ENCODE peak calls at places on chromosomes 2 and 18, in six cellular contexts. One of them, this sample, is unnamed. For H3K27me3, the result is how much of the 10 kb centered on the place peaks cover.

GRCh38 chr18:55343396-55344073 is 244.5 kb downstream of the TCF4 start:
- DNase-seq in HL-60: no peak
- DNase-seq in tibial artery: no peak
- DNase-seq in gastrocnemius medialis: no peak
- DNase-seq in BJ: no peak
- DNase-seq in suprapubic skin: no peak
- DNase-seq in this sample: no peak

GRCh38 chr2:169891593-169892298 is 64.5 kb downstream of the UBR3 start:
- DNase-seq in HL-60: no peak
- DNase-seq in tibial artery: no peak
- DNase-seq in BJ: no peak
- DNase-seq in gastrocnemius medialis: no peak
- DNase-seq in suprapubic skin: no peak
- DNase-seq in this sample: no peak

GRCh38 chr18:48908916-48909315 is 41.8 kb downstream of the SMAD7 start:
- DNase-seq in suprapubic skin: peak
- DNase-seq in gastrocnemius medialis: no peak
- DNase-seq in BJ: no peak
- DNase-seq in HL-60: no peak
- DNase-seq in tibial artery: no peak
- DNase-seq in this sample: no peak

GRCh38 chr2:239962890-239963591 is 62.1 kb downstream of the NDUFA10 start:
- DNase-seq in BJ: no peak
- DNase-seq in HL-60: no peak
- DNase-seq in tibial artery: no peak
- DNase-seq in suprapubic skin: no peak
- DNase-seq in gastrocnemius medialis: no peak
- DNase-seq in this sample: no peak

GRCh38 chr18:62109676-62110075 is 77.2 kb downstream of the PIGN start:
- DNase-seq in tibial artery: no peak
- DNase-seq in BJ: no peak
- DNase-seq in suprapubic skin: no peak
- DNase-seq in HL-60: no peak
- DNase-seq in gastrocnemius medialis: no peak
- DNase-seq in this sample: no peak

GRCh38 chr2:138910427-138910826 is 130.2 kb upstream of the NXPH2 start:
- DNase-seq in HL-60: no peak
- DNase-seq in suprapubic skin: no peak
- DNase-seq in BJ: no peak
- DNase-seq in tibial artery: no peak
- DNase-seq in gastrocnemius medialis: no peak
- DNase-seq in this sample: no peak

GRCh38 chr2:36569267-36569860 is 28.6 kb downstream of the FEZ2 start:
- DNase-seq in gastrocnemius medialis: no peak
- DNase-seq in BJ: no peak
- DNase-seq in suprapubic skin: no peak
- DNase-seq in HL-60: no peak
- DNase-seq in tibial artery: no peak
- DNase-seq in this sample: no peak

GRCh38 chr2:229454934-229455631 is 184.0 kb upstream of the PID1 start:
- DNase-seq in gastrocnemius medialis: no peak
- DNase-seq in tibial artery: no peak
- DNase-seq in BJ: peak
- DNase-seq in HL-60: no peak
- DNase-seq in suprapubic skin: no peak
- DNase-seq in this sample: no peak

GRCh38 chr2:84629550-84629949 is 113.3 kb downstream of the DNAH6 start:
- DNase-seq in gastrocnemius medialis: no peak
- DNase-seq in BJ: no peak
- DNase-seq in HL-60: no peak
- DNase-seq in suprapubic skin: no peak
- DNase-seq in tibial artery: no peak
- DNase-seq in this sample: no peak

GRCh38 chr2:127770973-127771735 is 39.8 kb downstream of the WDR33 start:
- DNase-seq in tibial artery: no peak
- DNase-seq in HL-60: no peak
- DNase-seq in gastrocnemius medialis: no peak
- DNase-seq in BJ: peak
- DNase-seq in suprapubic skin: no peak
- DNase-seq in this sample: no peak

GRCh38 chr2:216315817-216316603 is 56.3 kb downstream of the MARCHF4 start:
- DNase-seq in tibial artery: no peak
- DNase-seq in HL-60: no peak
- DNase-seq in gastrocnemius medialis: no peak
- DNase-seq in suprapubic skin: no peak
- DNase-seq in BJ: peak
- DNase-seq in this sample: no peak

GRCh38 chr18:73688851-73689659 is 458.6 kb downstream of the FBXO15 start:
- DNase-seq in suprapubic skin: no peak
- DNase-seq in gastrocnemius medialis: no peak
- DNase-seq in tibial artery: no peak
- DNase-seq in HL-60: no peak
- DNase-seq in BJ: peak
- DNase-seq in this sample: no peak

GRCh38 chr2:63814114-63814513 is 27.6 kb upstream of the UGP2 start:
- DNase-seq in HL-60: no peak
- DNase-seq in gastrocnemius medialis: no peak
- DNase-seq in suprapubic skin: no peak
- DNase-seq in BJ: no peak
- DNase-seq in tibial artery: no peak
- DNase-seq in this sample: no peak

GRCh38 chr2:128608911-128609880 is 290.5 kb upstream of the HS6ST1 start:
- DNase-seq in gastrocnemius medialis: no peak
- DNase-seq in tibial artery: peak
- DNase-seq in BJ: no peak
- DNase-seq in HL-60: no peak
- DNase-seq in suprapubic skin: peak
- DNase-seq in this sample: no peak

GRCh38 chr18:32893915-32894314 is 121.1 kb upstream of the KLHL14 start:
- DNase-seq in gastrocnemius medialis: no peak
- DNase-seq in suprapubic skin: no peak
- DNase-seq in HL-60: peak
- DNase-seq in tibial artery: no peak
- DNase-seq in BJ: no peak
- DNase-seq in this sample: no peak

GRCh38 chr18:47701133-47701532 is 229.3 kb downstream of the SMAD2 start:
- DNase-seq in gastrocnemius medialis: no peak
- DNase-seq in HL-60: no peak
- DNase-seq in BJ: no peak
- DNase-seq in suprapubic skin: no peak
- DNase-seq in tibial artery: no peak
- DNase-seq in this sample: no peak

GRCh38 chr2:238304116-238304515 is 15.7 kb upstream of the PER2 start:
- DNase-seq in tibial artery: no peak
- DNase-seq in suprapubic skin: peak
- DNase-seq in gastrocnemius medialis: no peak
- DNase-seq in BJ: no peak
- DNase-seq in HL-60: no peak
- DNase-seq in this sample: no peak

GRCh38 chr2:238305965-238306679 is 14.2 kb upstream of the TRAF3IP1 start:
- DNase-seq in tibial artery: no peak
- DNase-seq in gastrocnemius medialis: no peak
- DNase-seq in BJ: no peak
- DNase-seq in HL-60: no peak
- DNase-seq in suprapubic skin: peak
- DNase-seq in this sample: no peak

GRCh38 chr2:238306680-238306998 is 13.7 kb upstream of the TRAF3IP1 start:
- DNase-seq in HL-60: no peak
- DNase-seq in tibial artery: no peak
- DNase-seq in suprapubic skin: peak
- DNase-seq in gastrocnemius medialis: no peak
- DNase-seq in BJ: no peak
- DNase-seq in this sample: no peak

GRCh38 chr2:238302751-238303150 is 14.3 kb upstream of the PER2 start:
- DNase-seq in suprapubic skin: peak
- DNase-seq in tibial artery: peak
- DNase-seq in gastrocnemius medialis: no peak
- DNase-seq in HL-60: no peak
- DNase-seq in BJ: no peak
- DNase-seq in this sample: no peak

DNA sequence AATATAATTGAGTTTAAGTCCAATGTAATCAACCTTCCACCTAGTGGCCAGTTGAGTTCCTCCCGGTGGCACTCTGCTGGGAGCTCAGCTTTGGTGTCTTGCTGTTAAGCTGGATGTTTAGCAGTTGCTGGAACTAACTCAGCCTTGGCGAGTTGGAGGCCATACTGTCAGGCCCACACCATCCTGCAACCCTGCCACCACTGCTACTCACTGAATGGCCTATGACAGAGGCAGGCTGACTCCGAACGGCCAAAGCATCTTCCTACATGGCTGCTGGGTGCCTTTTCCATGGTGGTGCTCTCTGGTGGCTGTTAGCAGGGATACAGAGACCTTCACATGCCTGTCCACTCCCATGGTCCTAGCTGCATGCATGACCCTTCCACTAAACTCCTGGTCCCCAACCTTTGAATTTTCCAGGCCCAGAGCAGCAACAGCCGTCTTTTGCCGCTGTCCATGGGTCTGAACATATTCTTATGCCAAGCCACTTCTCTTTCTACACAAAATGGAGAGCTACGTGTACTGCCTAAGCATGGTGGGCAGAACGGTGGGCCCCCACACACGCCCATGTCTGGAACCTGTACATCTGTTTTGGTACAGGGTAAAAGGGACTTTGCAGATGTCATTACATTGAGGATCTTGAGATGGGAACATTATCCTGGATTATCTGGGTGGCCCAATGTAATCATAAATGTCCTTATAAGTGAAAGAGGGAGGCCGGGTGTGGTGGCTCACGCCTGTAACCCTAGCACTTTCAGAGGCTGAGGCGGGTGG is 15.0 kb upstream of the TRAF3IP1 start:
- DNase-seq in HL-60: no peak
- DNase-seq in BJ: no peak
- DNase-seq in tibial artery: no peak
- DNase-seq in suprapubic skin: peak
- DNase-seq in gastrocnemius medialis: no peak
- DNase-seq in this sample: no peak
- TF ChIP-seq CTCF in HL-60: peak
- TF ChIP-seq CTCF in BJ: peak
- TF ChIP-seq CTCF in tibial artery: no peak
- TF ChIP-seq CTCF in suprapubic skin: no peak
- TF ChIP-seq CTCF in gastrocnemius medialis: no peak
- TF ChIP-seq CTCF in this sample: no peak

GRCh38 chr2:44931177-44931795 is 10.2 kb upstream of the SIX3 start:
- DNase-seq in BJ: no peak
- DNase-seq in gastrocnemius medialis: no peak
- DNase-seq in HL-60: no peak
- DNase-seq in tibial artery: no peak
- DNase-seq in suprapubic skin: no peak
- DNase-seq in this sample: no peak
- H3K27me3 ChIP-seq in BJ: half or more
- H3K27me3 ChIP-seq in gastrocnemius medialis: half or more
- H3K27me3 ChIP-seq in HL-60: half or more
- H3K27me3 ChIP-seq in tibial artery: under half
- H3K27me3 ChIP-seq in suprapubic skin: half or more
- H3K27me3 ChIP-seq in this sample: under half

GRCh38 chr2:70923378-70924015 is 12.2 kb upstream of the ATP6V1B1 start:
- DNase-seq in HL-60: no peak
- DNase-seq in BJ: no peak
- DNase-seq in suprapubic skin: no peak
- DNase-seq in gastrocnemius medialis: no peak
- DNase-seq in tibial artery: peak
- DNase-seq in this sample: no peak
- TF ChIP-seq CTCF in HL-60: peak
- TF ChIP-seq CTCF in BJ: no peak
- TF ChIP-seq CTCF in suprapubic skin: no peak
- TF ChIP-seq CTCF in gastrocnemius medialis: no peak
- TF ChIP-seq CTCF in tibial artery: no peak
- TF ChIP-seq CTCF in this sample: no peak

DNA sequence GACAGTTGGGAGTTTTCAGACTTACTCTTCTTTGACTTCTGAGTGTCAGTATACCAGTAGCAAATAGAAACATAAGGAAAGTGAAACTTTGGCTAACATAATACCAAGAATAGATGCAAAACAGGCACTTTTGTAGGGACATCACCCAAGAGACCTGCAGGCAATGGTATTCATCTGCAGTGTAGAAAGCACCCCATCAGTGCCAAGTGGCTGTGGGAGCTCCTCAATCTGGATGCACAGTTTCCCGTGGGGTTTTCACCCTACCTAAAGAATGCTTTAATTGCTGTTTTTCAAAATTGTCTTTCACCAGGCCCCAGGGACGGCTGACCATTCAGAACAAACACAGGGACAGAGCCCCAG is 96.6 kb upstream of the GPR45 start:
- DNase-seq in tibial artery: no peak
- DNase-seq in suprapubic skin: no peak
- DNase-seq in HL-60: no peak
- DNase-seq in BJ: no peak
- DNase-seq in gastrocnemius medialis: no peak
- DNase-seq in this sample: no peak
- H3K27me3 ChIP-seq in tibial artery: under half
- H3K27me3 ChIP-seq in suprapubic skin: under half
- H3K27me3 ChIP-seq in HL-60: under half
- H3K27me3 ChIP-seq in BJ: under half
- H3K27me3 ChIP-seq in gastrocnemius medialis: under half
- H3K27me3 ChIP-seq in this sample: under half

DNA sequence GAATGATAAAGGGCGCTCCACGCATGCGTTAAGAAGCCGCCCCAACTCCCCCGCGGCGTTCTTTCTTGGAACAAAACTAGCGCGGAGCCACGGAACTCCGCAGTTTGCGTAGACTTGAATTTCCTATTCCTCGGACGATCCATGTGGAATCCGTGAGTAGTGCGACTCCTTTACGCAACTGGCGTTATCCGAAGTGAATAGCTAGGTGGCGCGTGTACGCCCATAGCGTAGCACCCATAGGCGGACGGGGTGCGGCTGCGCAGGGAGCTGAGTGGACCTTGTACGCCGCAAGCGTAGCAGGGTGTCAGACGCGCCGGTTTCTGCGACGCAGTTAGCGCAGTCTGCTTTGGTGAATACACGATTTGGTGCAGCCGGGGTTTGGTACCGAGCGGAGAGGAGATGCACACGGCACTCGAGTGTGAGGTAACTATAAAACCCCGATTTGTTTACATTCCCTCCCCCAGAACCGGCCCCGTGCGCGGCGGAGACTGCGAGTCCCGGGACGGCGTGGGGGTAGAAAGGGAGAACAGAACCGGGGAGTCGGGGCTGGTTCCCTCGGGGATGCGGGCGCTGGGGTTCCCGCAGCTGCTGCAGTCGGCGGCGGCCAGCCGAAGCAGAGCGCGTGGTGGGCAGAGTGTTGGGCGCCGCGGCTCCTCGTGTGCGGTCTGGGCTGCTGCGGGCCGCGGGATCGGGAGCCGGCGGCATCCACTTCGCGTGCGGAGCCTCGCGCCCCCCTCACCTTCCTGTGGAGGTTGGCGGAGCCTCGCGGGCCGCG is at the start of gene SLC39A10:
- DNase-seq in tibial artery: peak
- DNase-seq in suprapubic skin: peak
- DNase-seq in BJ: peak
- DNase-seq in gastrocnemius medialis: peak
- DNase-seq in HL-60: peak
- DNase-seq in this sample: peak
- TF ChIP-seq CTCF in tibial artery: peak
- TF ChIP-seq CTCF in suprapubic skin: no peak
- TF ChIP-seq CTCF in BJ: no peak
- TF ChIP-seq CTCF in gastrocnemius medialis: no peak
- TF ChIP-seq CTCF in HL-60: no peak
- TF ChIP-seq CTCF in this sample: no peak